ENCODE peak calls at places on chromosomes 1 and 21, in ten cellular contexts. D, N, T, E, O, Y, Z, W, R and M are unnamed samples.
A peak's percentile ranks its signal among the peaks of the same experiment; 100 is the strongest.

GRCh38 chr1:178098262-178098661 is 4.4 kb downstream of the RASAL2 start:
- DNase-seq in D (no peak), N (no peak), T (no peak), E (peak; percentile 25), O (no peak), Y (no peak), Z (peak; percentile 15), W (no peak), R (peak; percentile 23), M (no peak)

GRCh38 chr1:9865745-9866144 is 42.0 kb upstream of the CLSTN1 start:
- DNase-seq in D (no peak), N (no peak), T (no peak), E (no peak), O (no peak), Y (no peak), Z (no peak), W (no peak), R (no peak), M (no peak)

GRCh38 chr21:41170442-41170841 is 2.5 kb downstream of the BACE2 start:
- DNase-seq in D (peak; percentile 62), N (no peak), T (peak; percentile 56), E (peak; percentile 34), O (no peak), Y (peak; percentile 20), Z (peak; percentile 68), W (peak; percentile 35), R (peak; percentile 23), M (no peak)

GRCh38 chr1:78092686-78093085 is 46.9 kb downstream of the GIPC2 start:
- DNase-seq in D (peak; percentile 83), N (no peak), T (no peak), E (no peak), O (no peak), Y (no peak), Z (no peak), W (no peak), R (no peak), M (no peak)

GRCh38 chr1:6279721-6280383 is 19.0 kb upstream of the GPR153 start:
- DNase-seq in D (no peak), N (no peak), T (no peak), E (no peak), O (no peak), Y (no peak), Z (no peak), W (no peak), R (no peak), M (no peak)

GRCh38 chr1:84742653-84743052 is 52.4 kb upstream of the SSX2IP start:
- DNase-seq in D (peak; percentile 33), N (no peak), T (no peak), E (peak; percentile 18), O (no peak), Y (no peak), Z (no peak), W (no peak), R (no peak), M (no peak)

GRCh38 chr1:28115267-28115666 is 26.9 kb upstream of the EYA3 start:
- DNase-seq in D (no peak), N (no peak), T (no peak), E (peak; percentile 68), O (peak; percentile 4), Y (peak; percentile 45), Z (no peak), W (no peak), R (peak; percentile 30), M (no peak)

GRCh38 chr1:100767176-100767876 is 47.8 kb downstream of the VCAM1 start:
- DNase-seq in D (peak; percentile 48), N (no peak), T (no peak), E (peak; percentile 57), O (no peak), Y (no peak), Z (no peak), W (no peak), R (peak; percentile 16), M (no peak)

GRCh38 chr1:184973308-184974085 is 811 bp downstream of the NIBAN1 start:
- DNase-seq in D (peak; percentile 81), N (no peak), T (peak; percentile 35), E (peak; percentile 82), O (peak; percentile 32), Y (peak; percentile 63), Z (peak; percentile 33), W (peak; percentile 50), R (peak; percentile 84), M (peak; percentile 61)

GRCh38 chr1:46643368-46643775 is 24.8 kb downstream of the ATPAF1 start:
- DNase-seq in D (peak; percentile 69), N (peak; percentile 69), T (no peak), E (peak; percentile 89), O (no peak), Y (no peak), Z (no peak), W (no peak), R (peak; percentile 96), M (no peak)

GRCh38 chr1:186082235-186082937 is 292.7 kb downstream of the TPR start:
- DNase-seq in D (peak; percentile 52), N (no peak), T (peak; percentile 45), E (peak; percentile 73), O (no peak), Y (peak; percentile 46), Z (peak; percentile 85), W (peak; percentile 76), R (peak; percentile 76), M (no peak)

GRCh38 chr1:50109647-50110075 is 941 bp downstream of the ELAVL4 start:
- DNase-seq in D (peak; percentile 0), N (no peak), T (no peak), E (no peak), O (no peak), Y (peak; percentile 12), Z (no peak), W (no peak), R (no peak), M (no peak)

GRCh38 chr21:31293986-31294385 is 50.1 kb downstream of the TIAM1 start:
- DNase-seq in D (peak; percentile 74), N (peak; percentile 69), T (no peak), E (peak; percentile 94), O (no peak), Y (no peak), Z (no peak), W (no peak), R (peak; percentile 82), M (no peak)

GRCh38 chr1:66570196-66570595 is 36.2 kb downstream of the SGIP1 start:
- DNase-seq in D (no peak), N (no peak), T (no peak), E (no peak), O (no peak), Y (no peak), Z (no peak), W (no peak), R (no peak), M (no peak)

GRCh38 chr1:26744075-26744958 is 43.4 kb upstream of the PIGV start:
- DNase-seq in D (peak; percentile 89), N (peak; percentile 50), T (no peak), E (peak; percentile 94), O (peak; percentile 69), Y (peak; percentile 97), Z (peak; percentile 41), W (peak; percentile 70), R (peak; percentile 82), M (peak; percentile 52)

GRCh38 chr1:207335695-207336363 is 14.4 kb downstream of the CD55 start:
- DNase-seq in D (peak; percentile 63), N (no peak), T (no peak), E (no peak), O (no peak), Y (peak; percentile 56), Z (no peak), W (no peak), R (peak; percentile 22), M (no peak)

GRCh38 chr1:119516680-119517079 is 9.7 kb downstream of the HSD3B1 start:
- DNase-seq in D (no peak), N (no peak), T (peak; percentile 39), E (no peak), O (no peak), Y (no peak), Z (no peak), W (no peak), R (no peak), M (no peak)

GRCh38 chr1:88145752-88146151 is 538.3 kb upstream of the PKN2 start:
- DNase-seq in D (no peak), N (no peak), T (no peak), E (peak; percentile 10), O (no peak), Y (no peak), Z (no peak), W (no peak), R (peak; percentile 2), M (no peak)

GRCh38 chr1:247078315-247079140 is at the start of gene ZNF670:
- DNase-seq in D (peak; percentile 95), N (peak; percentile 93), T (peak; percentile 96), E (peak; percentile 94), O (peak; percentile 65), Y (peak; percentile 90), Z (peak; percentile 98), W (peak; percentile 96), R (peak; percentile 98), M (peak; percentile 66)
- H3K9me3 ChIP-seq in D (no peaks in the 10 kb centered on the region), N (peaks cover 12% of the 10 kb centered on the region), T (peaks cover 5% of the 10 kb centered on the region), E (no peaks in the 10 kb centered on the region), O (no peaks in the 10 kb centered on the region), Y (no peaks in the 10 kb centered on the region), Z (no peaks in the 10 kb centered on the region), W (no peaks in the 10 kb centered on the region), R (no peaks in the 10 kb centered on the region), M (no peaks in the 10 kb centered on the region)

DNA sequence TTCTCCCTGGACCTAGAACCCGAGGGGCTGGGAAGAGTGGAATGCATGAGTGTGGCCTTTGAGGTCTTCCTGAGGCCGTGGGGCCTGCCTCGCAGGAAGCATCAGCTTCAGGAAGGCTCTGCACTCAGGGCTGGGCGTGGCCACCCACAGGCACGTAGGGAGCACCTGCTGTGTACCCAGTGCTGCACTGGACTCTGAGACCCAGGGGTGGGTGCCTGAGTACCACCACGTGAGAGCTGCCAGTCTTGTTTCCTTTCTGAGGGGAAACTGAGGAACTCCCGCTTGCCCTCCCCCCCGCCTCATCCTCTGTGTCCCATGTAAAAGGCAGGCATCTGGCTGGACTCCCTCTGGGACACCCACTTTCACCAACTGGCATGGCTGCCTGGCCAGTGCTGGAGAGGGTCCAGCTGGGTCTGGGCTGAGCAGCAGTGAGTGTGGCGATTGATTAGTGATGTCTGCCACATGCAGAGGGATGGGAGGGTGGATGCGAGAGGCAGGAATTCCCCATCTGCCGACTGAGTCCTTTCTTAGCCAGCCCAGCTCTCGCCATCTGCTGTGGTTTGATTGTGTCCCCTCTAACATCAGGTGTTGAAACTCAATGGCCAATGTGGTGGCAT is 30.2 kb upstream of the TTC34 start:
- DNase-seq in D (no peak), N (no peak), T (no peak), E (no peak), O (no peak), Y (no peak), Z (no peak), W (no peak), R (no peak), M (no peak)
- H3K9me3 ChIP-seq in D (peaks cover 32% of the 10 kb centered on the region), N (peaks cover 95% of the 10 kb centered on the region), T (no peaks in the 10 kb centered on the region), E (peaks cover 70% of the 10 kb centered on the region), O (no peaks in the 10 kb centered on the region), Y (no peaks in the 10 kb centered on the region), Z (no peaks in the 10 kb centered on the region), W (no peaks in the 10 kb centered on the region), R (no peaks in the 10 kb centered on the region), M (no peaks in the 10 kb centered on the region)

GRCh38 chr1:246987083-246987690 is 20.7 kb downstream of the ZNF695 start:
- DNase-seq in D (no peak), N (no peak), T (no peak), E (no peak), O (no peak), Y (no peak), Z (no peak), W (no peak), R (no peak), M (no peak)
- H3K9me3 ChIP-seq in D (peaks cover 41% of the 10 kb centered on the region), N (peaks cover 40% of the 10 kb centered on the region), T (peaks cover 83% of the 10 kb centered on the region), E (peaks cover 38% of the 10 kb centered on the region), O (peaks cover 30% of the 10 kb centered on the region), Y (peaks cover 57% of the 10 kb centered on the region), Z (peaks cover 8% of the 10 kb centered on the region), W (peaks cover 3% of the 10 kb centered on the region), R (no peaks in the 10 kb centered on the region), M (peaks cover 8% of the 10 kb centered on the region)

GRCh38 chr1:152640351-152640750 is 17.4 kb upstream of the LCE3A start:
- DNase-seq in D (no peak), N (no peak), T (no peak), E (no peak), O (no peak), Y (no peak), Z (no peak), W (no peak), R (no peak), M (no peak)
- H3K9me3 ChIP-seq in D (no peaks in the 10 kb centered on the region), N (peaks cover 5% of the 10 kb centered on the region), T (no peaks in the 10 kb centered on the region), E (no peaks in the 10 kb centered on the region), O (no peaks in the 10 kb centered on the region), Y (no peaks in the 10 kb centered on the region), Z (no peaks in the 10 kb centered on the region), W (no peaks in the 10 kb centered on the region), R (no peaks in the 10 kb centered on the region), M (peaks cover 2% of the 10 kb centered on the region)